ENCODE peak calls at places on chromosomes 6 and 20, in six cellular contexts. N, B, T, W, J and A are unnamed samples.
A peak's percentile ranks its signal among the peaks of the same experiment; 100 is the strongest.

GRCh38 chr6:149271348-149272340 is 45.9 kb upstream of the TAB2 start:
- DNase-seq in N (no peak), B (peak; percentile 66), T (peak; percentile 2), W (no peak), J (no peak), A (no peak)

GRCh38 chr6:36443498-36443844 is 671 bp downstream of the KCTD20 start:
- DNase-seq in N (no peak), B (no peak), T (no peak), W (no peak), J (no peak), A (no peak)

GRCh38 chr6:42269553-42269952 is 51.9 kb upstream of the MRPS10 start:
- DNase-seq in N (no peak), B (no peak), T (no peak), W (no peak), J (no peak), A (no peak)

GRCh38 chr20:1033751-1034419 is 31.8 kb upstream of the RSPO4 start:
- DNase-seq in N (no peak), B (no peak), T (no peak), W (no peak), J (no peak), A (no peak)

GRCh38 chr6:155026366-155027045 is 31.4 kb downstream of the TIAM2 start:
- DNase-seq in N (peak; percentile 73), B (peak; percentile 97), T (peak; percentile 95), W (no peak), J (no peak), A (peak; percentile 64)

GRCh38 chr20:35306931-35307517 is 14.8 kb upstream of the FAM83C start:
- DNase-seq in N (peak; percentile 78), B (peak; percentile 85), T (peak; percentile 86), W (peak; percentile 25), J (no peak), A (peak; percentile 35)

GRCh38 chr6:124927806-124928205 is 34.4 kb upstream of the RNF217 start:
- DNase-seq in N (no peak), B (peak; percentile 82), T (peak; percentile 73), W (no peak), J (no peak), A (peak; percentile 15)

GRCh38 chr6:25769983-25770382 is 15.4 kb downstream of the SLC17A4 start:
- DNase-seq in N (no peak), B (peak; percentile 7), T (no peak), W (no peak), J (no peak), A (no peak)

GRCh38 chr6:89022747-89023289 is 57.7 kb upstream of the PNRC1 start:
- DNase-seq in N (no peak), B (peak; percentile 96), T (peak; percentile 25), W (no peak), J (no peak), A (peak; percentile 62)

GRCh38 chr6:40286027-40286426 is 301.1 kb downstream of the LRFN2 start:
- DNase-seq in N (no peak), B (no peak), T (no peak), W (no peak), J (no peak), A (no peak)

GRCh38 chr6:88380083-88380482 is 213.9 kb upstream of the CNR1 start:
- DNase-seq in N (no peak), B (peak; percentile 95), T (peak; percentile 77), W (peak; percentile 41), J (no peak), A (peak; percentile 56)

DNA sequence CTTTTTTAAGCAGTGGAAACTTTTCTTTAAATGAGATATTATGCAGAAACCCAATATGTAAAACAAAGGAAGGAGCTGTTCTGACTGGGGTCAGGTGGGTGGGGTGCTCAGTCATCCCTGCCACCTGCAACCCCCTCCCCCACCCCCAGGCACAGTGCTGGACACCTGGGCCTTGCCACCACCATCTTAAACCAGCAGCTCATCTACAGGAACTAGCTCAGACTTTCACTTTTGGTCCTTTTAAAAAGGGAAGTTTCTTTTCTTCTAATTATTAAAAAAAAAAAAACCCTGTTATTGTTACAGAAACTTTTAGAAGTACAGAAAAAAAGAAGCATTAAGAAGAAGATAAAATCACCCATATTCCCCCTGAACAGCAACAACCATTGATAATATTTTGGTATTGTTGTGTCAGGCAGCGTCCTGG is 37.1 kb downstream of the PPP1R16B start:
- DNase-seq in N (no peak), B (no peak), T (no peak), W (no peak), J (no peak), A (no peak)
- H3K4me3 ChIP-seq in N (no peak overlapping the region), B (no peak overlapping the region), T (no peak overlapping the region), W (no peak overlapping the region), J (no peak overlapping the region), A (no peak overlapping the region)

DNA sequence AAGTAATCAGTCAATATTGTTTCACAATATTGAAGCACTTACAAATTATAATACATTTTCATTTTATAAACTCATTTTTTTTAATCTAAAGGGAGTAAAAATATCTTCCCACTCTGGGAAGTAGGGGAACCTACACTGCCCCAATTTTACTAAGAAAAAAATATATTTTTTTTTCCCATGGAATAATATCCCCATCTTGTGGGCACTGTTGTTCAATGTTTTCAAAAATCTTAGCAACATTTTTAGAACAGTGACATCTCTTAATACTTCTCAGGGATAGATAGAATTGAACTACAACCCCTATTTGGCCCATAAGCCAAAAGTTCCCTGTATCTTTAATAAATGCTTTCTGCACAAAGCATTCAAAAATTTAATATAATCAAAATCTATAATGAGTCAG is 42.9 kb downstream of the ARHGAP18 start:
- DNase-seq in N (no peak), B (no peak), T (no peak), W (no peak), J (no peak), A (no peak)
- TF ChIP-seq CTCF in N (no peak), B (no peak), T (no peak), W (peak; percentile 18), J (no peak), A (no peak)

GRCh38 chr20:53829086-53829703 is 235.6 kb upstream of the ZNF217 start:
- DNase-seq in N (peak; percentile 68), B (peak; percentile 98), T (peak; percentile 93), W (no peak), J (no peak), A (peak; percentile 94)
- H3K4me3 ChIP-seq in N (peak overlapping the region; percentile 34), B (peak overlapping the region; percentile 40), T (peak overlapping the region; percentile 54), W (peak overlapping the region; percentile 46), J (peak overlapping the region; percentile 12), A (peak overlapping the region; percentile 10)

GRCh38 chr6:140671926-140672325 is 1297.5 kb upstream of the CITED2 start:
- DNase-seq in N (peak; percentile 23), B (peak; percentile 23), T (no peak), W (no peak), J (no peak), A (no peak)
- TF ChIP-seq CTCF in N (peak; percentile 32), B (peak; percentile 12), T (no peak), W (no peak), J (no peak), A (no peak)

GRCh38 chr6:67361264-67361663 is 1273.8 kb upstream of the ADGRB3 start:
- DNase-seq in N (no peak), B (no peak), T (no peak), W (no peak), J (no peak), A (no peak)
- H3K4me3 ChIP-seq in N (no peak overlapping the region), B (no peak overlapping the region), T (no peak overlapping the region), W (no peak overlapping the region), J (no peak overlapping the region), A (no peak overlapping the region)

DNA sequence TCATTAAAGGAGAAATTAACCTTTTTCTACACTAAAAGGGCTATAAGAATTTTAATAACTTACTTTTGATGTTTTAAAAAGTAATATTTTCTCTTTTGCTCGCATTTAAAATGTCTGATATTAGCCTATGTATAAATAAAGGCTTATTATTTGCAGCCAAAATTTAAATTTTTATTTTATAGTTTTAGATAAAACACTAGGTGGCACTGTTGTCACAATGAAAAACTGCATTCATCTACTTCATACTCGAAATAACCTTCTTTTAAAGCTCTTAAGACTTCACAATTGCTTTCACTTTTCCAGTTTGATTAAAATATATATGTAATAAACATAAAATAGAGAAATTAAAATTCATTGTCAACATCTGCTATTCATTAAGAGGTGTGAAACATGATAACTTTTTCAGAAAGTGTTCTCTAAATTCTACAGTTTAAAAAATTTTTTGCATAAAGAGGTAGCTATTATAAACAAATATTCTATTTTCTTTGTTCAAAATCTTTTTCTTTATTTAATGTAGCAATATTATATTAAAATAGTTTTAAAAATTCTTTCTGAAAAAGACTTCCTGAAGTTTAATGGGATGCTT is 78.8 kb upstream of the DEFB112 start:
- DNase-seq in N (peak; percentile 19), B (peak; percentile 26), T (no peak), W (no peak), J (no peak), A (peak; percentile 4)
- TF ChIP-seq CTCF in N (peak; percentile 65), B (peak; percentile 39), T (peak; percentile 13), W (peak; percentile 51), J (peak; percentile 33), A (peak; percentile 20)

GRCh38 chr6:5850848-5851255 is 155.9 kb downstream of the NRN1 start:
- DNase-seq in N (no peak), B (no peak), T (no peak), W (no peak), J (no peak), A (no peak)
- H3K4me3 ChIP-seq in N (no peak overlapping the region), B (peak overlapping the region; percentile 12), T (no peak overlapping the region), W (peak overlapping the region; percentile 65), J (peak overlapping the region; percentile 26), A (peak overlapping the region; percentile 37)

GRCh38 chr6:29967379-29968010 is 25.2 kb downstream of the HLA-A start:
- DNase-seq in N (peak; percentile 59), B (peak; percentile 17), T (no peak), W (no peak), J (no peak), A (no peak)

GRCh38 chr6:29968130-29968529 is 25.8 kb downstream of the HLA-A start:
- DNase-seq in N (no peak), B (peak; percentile 36), T (no peak), W (no peak), J (no peak), A (no peak)

GRCh38 chr6:29965873-29966601 is 23.7 kb downstream of the HLA-A start:
- DNase-seq in N (peak; percentile 85), B (peak; percentile 46), T (peak; percentile 58), W (peak; percentile 88), J (peak; percentile 67), A (no peak)

GRCh38 chr6:29964553-29964903 is 22.2 kb downstream of the HLA-A start:
- DNase-seq in N (no peak), B (no peak), T (no peak), W (no peak), J (no peak), A (no peak)

DNA sequence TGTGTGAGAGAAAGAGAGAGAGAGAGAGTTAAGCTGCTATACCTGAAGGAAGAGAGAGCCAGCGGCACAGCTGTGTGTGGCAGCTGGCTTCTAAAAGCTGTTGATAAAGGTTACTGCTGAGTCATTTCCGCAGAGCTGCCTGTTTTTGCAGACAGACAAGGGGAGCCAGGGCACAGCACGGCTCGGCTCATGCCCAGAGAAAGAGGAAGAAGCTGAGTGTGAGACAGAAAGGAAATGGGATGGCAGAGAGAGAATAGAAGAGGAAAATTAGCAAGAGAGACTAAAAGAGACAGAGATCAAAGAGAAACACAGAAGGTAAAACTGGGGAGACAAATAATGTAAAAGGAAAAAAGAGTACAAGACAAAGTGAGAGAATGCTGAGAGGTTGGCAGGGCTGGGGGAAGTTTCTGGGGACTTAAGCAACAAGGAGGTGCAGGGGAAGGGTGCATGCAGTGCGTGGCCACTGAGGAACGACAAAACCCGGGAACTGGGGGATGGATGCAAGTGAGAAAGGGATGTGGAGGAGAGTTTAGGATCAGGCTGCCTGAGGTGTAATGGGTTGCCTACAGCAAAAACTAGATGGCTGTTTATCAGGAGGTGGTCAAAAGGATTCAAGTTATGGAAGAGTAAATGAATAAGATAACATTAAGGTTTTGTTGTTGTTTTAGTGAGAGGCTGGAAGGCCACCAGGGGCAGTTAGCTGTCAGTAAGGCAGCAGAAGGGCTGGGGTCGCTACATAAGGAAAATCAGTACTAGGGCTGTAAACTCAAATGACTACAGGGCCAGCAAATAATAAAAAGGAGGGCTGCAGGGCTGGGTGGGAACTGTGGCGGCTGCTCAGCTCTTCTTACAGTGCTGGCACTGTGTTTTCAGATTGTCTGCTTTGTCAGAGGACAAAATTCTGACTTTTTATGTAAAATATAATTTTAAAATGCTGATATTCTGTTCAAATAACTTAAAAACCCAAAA is 22.9 kb downstream of the HLA-A start:
- DNase-seq in N (peak; percentile 95), B (peak; percentile 79), T (peak; percentile 76), W (peak; percentile 78), J (no peak), A (peak; percentile 56)
- TF ChIP-seq CTCF in N (no peak), B (no peak), T (no peak), W (no peak), J (no peak), A (no peak)